ENCODE peak calls at places on chromosomes 4 and X, in four cellular contexts. K, U, W and F are unnamed samples.

GRCh38 chrX:80879143-80879542 is 69.5 kb upstream of the BRWD3 start:
- DNase-seq in K (no peak), U (no peak), W (peak; percentile 15), F (no peak)

GRCh38 chrX:112247714-112248113 is 165.1 kb upstream of the TRPC5 start:
- DNase-seq in U (no peak), W (no peak), K (no peak), F (no peak)

GRCh38 chr4:183180096-183180495 is 81.0 kb downstream of the WWC2 start:
- DNase-seq in W (no peak), U (no peak), K (no peak), F (no peak)

GRCh38 chrX:133980406-133980805 is 5.0 kb downstream of the GPC3 start:
- DNase-seq in W (no peak), K (no peak), U (no peak), F (no peak)

GRCh38 chr4:183449193-183449888 is 4.9 kb downstream of the CDKN2AIP start:
- DNase-seq in K (no peak), U (no peak), W (peak; percentile 36), F (no peak)

GRCh38 chr4:149347139-149347538 is 468.5 kb downstream of the IQCM start:
- DNase-seq in K (no peak), U (no peak), W (peak; percentile 29), F (peak; percentile 1)

GRCh38 chr4:124803641-124804040 is 91.1 kb upstream of the ANKRD50 start:
- DNase-seq in U (no peak), W (peak; percentile 93), K (peak; percentile 18), F (no peak)

GRCh38 chrX:99266255-99266654 is 1143.8 kb downstream of the PCDH19 start:
- DNase-seq in K (no peak), U (no peak), W (no peak), F (no peak)

GRCh38 chr4:165631912-165632311 is 241.1 kb upstream of the TLL1 start:
- DNase-seq in K (no peak), U (no peak), W (no peak), F (no peak)

GRCh38 chr4:28842271-28842670 is 1877.9 kb upstream of the PCDH7 start:
- DNase-seq in W (no peak), U (no peak), K (no peak), F (no peak)

GRCh38 chr4:5970381-5971076 is 47.7 kb downstream of the C4orf50 start:
- DNase-seq in W (no peak), U (no peak), K (no peak), F (peak; percentile 39)

GRCh38 chrX:12973561-12974216 is 1.2 kb upstream of the TMSB4X start:
- DNase-seq in U (no peak), K (no peak), W (no peak), F (no peak)